ENCODE peak calls at places on chromosomes 13 and 19, in eight cellular contexts. P, Y, L, B, X, I, Q and G are unnamed samples. For H3K9me3, the result is how much of the 10 kb centered on the place peaks cover.

GRCh38 chr13:76967031-76967430 is 18.7 kb downstream of the ACOD1 start:
- DNase-seq in X (no peak), Y (no peak), Q (no peak), B (no peak), I (no peak), P (no peak), L (no peak), G (no peak)

GRCh38 chr13:98309569-98310335 is 132.7 kb upstream of the RNF113B start:
- DNase-seq in Y (no peak), B (no peak), L (no peak), X (no peak), P (no peak), I (no peak), Q (no peak), G (no peak)

GRCh38 chr19:10260141-10260584 is 8.1 kb downstream of the MRPL4 start:
- DNase-seq in I (peak), B (peak), Q (no peak), X (no peak), L (no peak), P (no peak), Y (no peak), G (no peak)

GRCh38 chr19:51123381-51124186 is 1.1 kb upstream of the SIGLEC9 start:
- DNase-seq in B (no peak), Q (no peak), I (no peak), L (no peak), P (no peak), Y (peak), X (no peak), G (no peak)

GRCh38 chr19:13795595-13796300 is 505 bp downstream of the ZSWIM4 start:
- DNase-seq in B (no peak), P (no peak), L (peak), I (peak), Q (no peak), Y (no peak), X (no peak), G (peak)

GRCh38 chr13:102779426-102780159 is 6.0 kb upstream of the TEX30 start:
- DNase-seq in P (no peak), X (no peak), Q (no peak), L (no peak), I (no peak), B (no peak), Y (no peak), G (no peak)

GRCh38 chr19:2547721-2548120 is 71.8 kb downstream of the GADD45B start:
- DNase-seq in L (no peak), Y (no peak), P (no peak), B (no peak), I (no peak), Q (no peak), X (no peak), G (no peak)

GRCh38 chr13:107421028-107421427 is 794.3 kb downstream of the LIG4 start:
- DNase-seq in L (no peak), P (no peak), Q (no peak), I (no peak), Y (no peak), X (no peak), B (no peak), G (no peak)

GRCh38 chr13:98485561-98485960 is 91.3 kb downstream of the STK24 start:
- DNase-seq in B (no peak), X (no peak), I (no peak), P (no peak), Y (no peak), L (no peak), Q (no peak), G (no peak)

GRCh38 chr19:53103903-53104203 is 631 bp upstream of the ZNF160 start:
- DNase-seq in Q (no peak), I (no peak), X (no peak), B (no peak), Y (no peak), P (no peak), L (no peak), G (no peak)

GRCh38 chr13:85312071-85312470 is 487.1 kb downstream of the SLITRK6 start:
- DNase-seq in Y (no peak), B (no peak), P (no peak), Q (no peak), I (no peak), L (no peak), X (no peak), G (no peak)

GRCh38 chr19:7874080-7874856 is at the start of gene PRR36:
- DNase-seq in L (no peak), P (peak), B (peak), X (no peak), Q (no peak), I (peak), Y (no peak), G (peak)

GRCh38 chr19:8484331-8484894 is 18.0 kb downstream of the PRAM1 start:
- DNase-seq in Y (peak), I (peak), L (no peak), X (no peak), P (peak), B (peak), Q (no peak), G (peak)

GRCh38 chr19:7738023-7738422 is 6.1 kb upstream of the CLEC4G start:
- DNase-seq in Y (no peak), Q (no peak), X (no peak), L (no peak), P (no peak), I (no peak), B (no peak), G (no peak)

GRCh38 chr19:51799998-51800848 is 5.3 kb downstream of the FPR3 start:
- DNase-seq in B (no peak), I (no peak), Q (peak), Y (peak), P (peak), L (no peak), X (peak), G (no peak)

GRCh38 chr19:10797541-10798256 is 38.3 kb downstream of the TMED1 start:
- DNase-seq in I (no peak), P (no peak), Q (no peak), Y (no peak), X (no peak), B (no peak), L (no peak), G (no peak)

GRCh38 chr13:21399741-21400140 is 59.4 kb downstream of the ZDHHC20 start:
- DNase-seq in X (no peak), P (no peak), Q (no peak), B (no peak), L (no peak), Y (no peak), I (no peak), G (no peak)

GRCh38 chr19:1935484-1936208 is 5.3 kb upstream of the CSNK1G2 start:
- DNase-seq in Y (peak), X (no peak), Q (no peak), I (no peak), L (no peak), P (no peak), B (no peak), G (no peak)

GRCh38 chr19:29263305-29264080 is 50.5 kb upstream of the UQCRFS1 start:
- DNase-seq in Y (peak), X (peak), L (no peak), Q (no peak), B (no peak), P (no peak), I (no peak), G (no peak)

GRCh38 chr19:48608798-48609263 is 2.3 kb downstream of the SPACA4 start:
- DNase-seq in I (no peak), X (no peak), B (no peak), L (no peak), Q (no peak), Y (no peak), P (no peak), G (no peak)

GRCh38 chr19:55882626-55883025 is 46.3 kb downstream of the NLRP4 start:
- DNase-seq in B (no peak), L (no peak), I (no peak), X (no peak), Y (no peak), Q (no peak), P (no peak), G (no peak)

GRCh38 chr13:100336795-100337516 is 248.1 kb downstream of the PCCA start:
- DNase-seq in I (no peak), Q (no peak), B (no peak), P (no peak), L (no peak), X (no peak), Y (no peak), G (no peak)

GRCh38 chr19:29781582-29782580 is 29.9 kb upstream of the CCNE1 start:
- DNase-seq in Q (no peak), P (no peak), B (no peak), Y (no peak), I (no peak), X (no peak), L (no peak), G (no peak)

GRCh38 chr13:60043262-60043661 is 120.5 kb downstream of the DIAPH3 start:
- DNase-seq in I (no peak), L (no peak), Q (no peak), Y (no peak), B (no peak), P (no peak), X (no peak), G (no peak)

GRCh38 chr13:104387514-104387913 is 1321.3 kb upstream of the SLC10A2 start:
- DNase-seq in Y (no peak), L (no peak), B (no peak), X (no peak), I (no peak), Q (no peak), P (no peak), G (no peak)

GRCh38 chr13:50526771-50527567 is 316.5 kb downstream of the DLEU7 start:
- DNase-seq in Y (no peak), Q (no peak), P (peak), I (peak), X (no peak), L (no peak), B (no peak), G (no peak)

GRCh38 chr19:4443188-4443587 is 14.4 kb downstream of the UBXN6 start:
- DNase-seq in Y (no peak), X (no peak), B (no peak), Q (no peak), L (no peak), P (no peak), I (no peak), G (no peak)

GRCh38 chr13:105334211-105334610 is 1201.3 kb downstream of the EFNB2 start:
- DNase-seq in B (no peak), Y (no peak), L (peak), Q (no peak), X (no peak), I (no peak), P (no peak), G (no peak)

GRCh38 chr13:94224670-94225069 is 254.8 kb downstream of the DCT start:
- DNase-seq in X (no peak), B (no peak), Y (no peak), L (no peak), Q (no peak), P (no peak), I (no peak), G (no peak)

GRCh38 chr13:44421853-44422525 is 48.4 kb downstream of the SERP2 start:
- DNase-seq in B (no peak), Y (no peak), P (no peak), X (no peak), Q (no peak), I (no peak), L (no peak), G (no peak)

GRCh38 chr13:86185636-86186035 is 386.4 kb upstream of the SLITRK6 start:
- DNase-seq in Y (no peak), Q (no peak), X (no peak), B (no peak), L (no peak), P (no peak), I (no peak), G (no peak)

GRCh38 chr13:40664100-40665060 is 2.1 kb downstream of the FOXO1 start:
- DNase-seq in Q (peak), L (peak), I (peak), Y (peak), X (peak), B (no peak), P (peak), G (peak)

DNA sequence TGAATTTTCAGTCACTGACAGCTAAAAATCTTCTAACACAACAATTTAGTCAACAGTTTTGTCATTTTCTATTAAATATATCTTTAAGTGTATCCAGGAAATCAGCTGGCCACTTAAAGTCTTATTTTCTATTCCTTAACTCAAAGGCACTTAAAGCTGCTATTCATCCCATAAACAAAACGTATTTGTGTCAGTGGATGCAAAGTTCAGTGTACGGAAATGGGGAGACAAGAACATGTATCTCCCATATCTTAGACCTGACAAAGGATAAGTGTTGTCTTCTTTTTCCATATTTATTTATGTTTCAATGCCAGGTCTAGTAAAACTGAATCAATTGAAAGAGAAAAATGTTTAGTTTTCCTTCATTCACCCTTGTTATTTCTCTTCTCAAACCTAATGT is 409.8 kb upstream of the KLHL1 start:
- DNase-seq in B (no peak), Q (no peak), L (no peak), X (no peak), Y (no peak), P (no peak), I (no peak), G (no peak)
- H3K9me3 ChIP-seq in B (under half), Q (under half), L (under half), X (under half), Y (under half), P (under half), I (under half), G (under half)

DNA sequence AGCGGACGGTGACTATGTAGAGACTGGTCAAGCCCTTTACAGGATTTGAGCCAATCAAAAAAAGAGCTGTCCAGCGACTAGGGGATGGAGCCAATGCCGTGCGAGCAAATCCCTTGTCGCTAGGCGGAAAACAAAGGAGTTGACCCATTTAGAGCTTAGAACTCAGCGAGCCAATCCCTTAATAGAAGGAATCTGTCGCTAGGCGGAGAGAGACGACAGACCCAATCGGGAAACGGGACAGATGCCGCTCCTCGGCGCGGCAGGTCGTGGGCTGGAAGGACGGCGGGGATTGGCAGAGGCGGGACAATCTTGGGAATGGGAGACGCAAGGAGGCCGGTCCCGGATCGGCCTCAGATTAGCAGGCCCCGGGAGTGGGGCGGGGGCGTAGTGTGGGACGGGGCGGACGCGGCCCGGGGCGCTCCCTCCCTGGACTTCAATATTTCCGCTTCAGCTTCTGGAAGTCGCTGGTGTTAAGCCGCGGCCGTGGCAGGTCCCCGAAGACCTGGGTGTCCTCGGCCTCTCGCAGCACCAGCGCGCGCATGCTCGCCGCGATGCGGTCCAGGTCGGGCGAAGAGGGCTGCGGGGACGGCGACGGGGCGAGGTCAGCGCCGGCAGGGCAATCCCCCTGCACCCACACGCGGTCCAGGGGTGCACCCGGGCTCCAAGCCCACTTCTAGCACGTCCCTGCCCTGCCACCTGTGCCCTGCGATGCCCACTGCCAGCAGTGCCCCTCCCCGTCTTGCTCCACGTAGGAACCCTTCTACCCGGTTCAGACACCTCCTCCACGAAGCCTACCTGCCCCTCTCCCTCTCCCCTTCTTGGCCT is 2.3 kb upstream of the PNKP start:
- DNase-seq in Q (peak), L (peak), B (peak), Y (peak), P (peak), X (peak), I (peak), G (peak)
- TF ChIP-seq CTCF in Q (no peak), L (no peak), B (no peak), Y (no peak), P (peak), X (no peak), I (peak), G (no peak)

DNA sequence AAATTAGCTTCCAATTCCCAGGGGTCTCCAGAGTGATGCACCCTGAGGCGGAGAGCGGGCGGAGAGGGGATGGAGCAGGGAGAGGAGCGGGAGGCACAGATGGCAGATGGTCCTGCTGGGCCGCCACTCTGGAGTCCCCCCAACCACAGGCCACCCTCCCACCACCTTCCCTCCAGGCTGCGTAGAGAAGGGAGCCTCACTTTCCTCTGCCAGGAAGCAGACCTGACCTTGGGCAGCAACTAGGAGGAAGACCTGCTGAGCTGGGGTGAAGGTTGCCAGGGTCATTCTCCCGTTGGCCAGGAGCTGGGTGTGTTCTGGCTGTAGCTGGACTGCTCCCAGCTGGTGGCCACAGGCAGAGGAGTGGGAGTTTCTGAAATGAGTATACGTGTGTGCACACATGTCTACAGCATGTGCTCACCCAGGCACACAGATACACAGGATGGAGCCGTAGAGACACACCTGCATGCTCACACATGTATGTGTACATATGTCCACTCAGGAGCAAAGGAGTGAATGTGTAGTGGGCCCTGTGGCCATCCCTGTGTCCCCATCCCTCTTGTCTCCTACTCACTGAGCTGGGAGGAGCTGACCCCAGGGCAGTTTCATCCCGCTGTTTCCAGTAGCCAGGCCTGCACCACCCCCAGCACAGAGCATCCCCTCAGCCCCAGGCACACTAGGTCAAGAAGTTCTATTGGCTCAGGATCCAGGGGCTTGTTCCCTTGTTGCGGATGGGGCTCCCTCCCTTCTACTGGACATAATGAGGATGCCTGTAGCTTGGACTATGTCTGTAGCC is 53.0 kb downstream of the CHST8 start:
- DNase-seq in L (no peak), X (no peak), Y (peak), P (no peak), Q (no peak), B (no peak), I (no peak), G (no peak)
- H3K9me3 ChIP-seq in L (under half), X (under half), Y (under half), P (under half), Q (under half), B (under half), I (under half), G (under half)

GRCh38 chr19:38441660-38442348 is 8.3 kb downstream of the RYR1 start:
- DNase-seq in X (no peak), Q (no peak), L (no peak), B (no peak), I (no peak), Y (no peak), P (no peak), G (no peak)
- TF ChIP-seq CTCF in X (no peak), Q (no peak), L (no peak), B (no peak), I (no peak), Y (no peak), P (no peak), G (no peak)